ENCODE peak calls at places on chromosomes 1 and 21, in six cellular contexts. K is heart left ventricle, I is uterus, H is fibroblast of lung, S is BE2C, T is prostate gland. R is an unnamed sample.
A peak's percentile ranks its signal among the peaks of the same experiment; 100 is the strongest.

GRCh38 chr1:201946224-201946908 is at the start of gene LMOD1:
- DNase-seq in H (peak; percentile 93), T (peak; percentile 66), S (peak; percentile 81), K (peak; percentile 85), I (peak; percentile 95), R (peak; percentile 75)

GRCh38 chr1:2103901-2104590 is 53.8 kb downstream of the PRKCZ start:
- DNase-seq in H (no peak), S (no peak), T (no peak), K (no peak), I (no peak), R (no peak)

GRCh38 chr1:202599669-202600431 is 110.4 kb downstream of the SYT2 start:
- DNase-seq in T (peak; percentile 42), I (peak; percentile 71), K (peak; percentile 50), S (peak; percentile 81), H (peak; percentile 83), R (peak; percentile 83)

GRCh38 chr1:201763439-201764140 is 65.4 kb upstream of the IPO9 start:
- DNase-seq in H (peak; percentile 68), K (no peak), I (no peak), S (no peak), T (no peak), R (no peak)

GRCh38 chr1:236534164-236534651 is 10.4 kb downstream of the LGALS8 start:
- DNase-seq in I (no peak), T (no peak), S (no peak), K (no peak), H (peak; percentile 44), R (no peak)

GRCh38 chr1:71600023-71600422 is 519.2 kb upstream of the ZRANB2 start:
- DNase-seq in I (no peak), H (no peak), S (no peak), T (no peak), K (no peak), R (no peak)

GRCh38 chr1:24932284-24932683 is 2.2 kb upstream of the RUNX3 start:
- DNase-seq in H (no peak), S (peak; percentile 48), K (peak; percentile 25), T (no peak), I (no peak), R (no peak)

GRCh38 chr1:42765271-42765670 is 1.6 kb downstream of the P3H1 start:
- DNase-seq in H (no peak), S (no peak), T (no peak), I (no peak), K (no peak), R (no peak)

GRCh38 chr1:231557898-231558710 is 29.6 kb downstream of the TSNAX start:
- DNase-seq in S (no peak), I (no peak), H (peak; percentile 53), T (no peak), K (no peak), R (peak; percentile 4)

GRCh38 chr1:39905142-39905541 is 3.4 kb upstream of the MYCL start:
- DNase-seq in I (no peak), K (no peak), S (no peak), T (no peak), H (no peak), R (no peak)

GRCh38 chr1:68590473-68590872 is 93.6 kb upstream of the DEPDC1 start:
- DNase-seq in T (no peak), S (no peak), K (no peak), H (no peak), I (no peak), R (no peak)

GRCh38 chr21:45386728-45387371 is 18.1 kb upstream of the COL18A1 start:
- DNase-seq in T (no peak), H (peak; percentile 97), K (peak; percentile 52), S (peak; percentile 34), I (peak; percentile 90), R (peak; percentile 86)

GRCh38 chr1:112706505-112707216 is at the start of gene RHOC:
- DNase-seq in H (peak; percentile 47), K (peak; percentile 85), T (peak; percentile 66), S (peak; percentile 78), I (peak; percentile 74), R (peak; percentile 76)

GRCh38 chr21:31326478-31327247 is 17.4 kb downstream of the TIAM1 start:
- DNase-seq in I (no peak), K (no peak), H (no peak), T (no peak), S (no peak), R (peak; percentile 25)

GRCh38 chr1:101004061-101004460 is 21.5 kb downstream of the DPH5 start:
- DNase-seq in I (no peak), H (peak; percentile 77), S (no peak), K (no peak), T (peak; percentile 36), R (no peak)

GRCh38 chr1:9753121-9753531 is 70.6 kb downstream of the CLSTN1 start:
- DNase-seq in K (peak; percentile 27), I (peak; percentile 41), H (peak; percentile 77), T (no peak), S (peak; percentile 12), R (peak; percentile 85)

GRCh38 chr1:75614455-75615379 is 3.8 kb upstream of the SLC44A5 start:
- DNase-seq in S (peak; percentile 60), T (no peak), K (peak; percentile 38), H (peak; percentile 14), I (no peak), R (peak; percentile 53)

GRCh38 chr1:53681647-53682368 is 57.2 kb downstream of the GLIS1 start:
- DNase-seq in K (peak; percentile 40), I (peak; percentile 52), H (peak; percentile 26), T (peak; percentile 43), S (peak; percentile 52), R (no peak)

GRCh38 chr1:152013664-152014237 is 20.1 kb upstream of the S100A10 start:
- DNase-seq in T (peak; percentile 45), H (no peak), I (no peak), K (no peak), S (peak; percentile 51), R (peak; percentile 47)

GRCh38 chr1:58762806-58763205 is 21.0 kb downstream of the JUN start:
- DNase-seq in H (peak; percentile 50), S (no peak), I (no peak), K (no peak), T (no peak), R (peak; percentile 78)

GRCh38 chr1:228445867-228446584 is 29.4 kb upstream of the TRIM17 start:
- DNase-seq in H (peak; percentile 61), T (no peak), S (peak; percentile 37), I (no peak), K (peak; percentile 24), R (no peak)

GRCh38 chr1:18927082-18927653 is 24.8 kb upstream of the ALDH4A1 start:
- DNase-seq in K (no peak), H (no peak), T (no peak), I (no peak), S (no peak), R (no peak)

GRCh38 chr1:89936694-89937093 is 58.2 kb upstream of the ZNF326 start:
- DNase-seq in H (no peak), S (no peak), T (no peak), I (no peak), K (no peak), R (no peak)
- H3K9me3 ChIP-seq in H (no peaks in the 10 kb centered on the region), S (no peaks in the 10 kb centered on the region), T (no peaks in the 10 kb centered on the region), I (no peaks in the 10 kb centered on the region), K (no peaks in the 10 kb centered on the region), R (no peaks in the 10 kb centered on the region)

DNA sequence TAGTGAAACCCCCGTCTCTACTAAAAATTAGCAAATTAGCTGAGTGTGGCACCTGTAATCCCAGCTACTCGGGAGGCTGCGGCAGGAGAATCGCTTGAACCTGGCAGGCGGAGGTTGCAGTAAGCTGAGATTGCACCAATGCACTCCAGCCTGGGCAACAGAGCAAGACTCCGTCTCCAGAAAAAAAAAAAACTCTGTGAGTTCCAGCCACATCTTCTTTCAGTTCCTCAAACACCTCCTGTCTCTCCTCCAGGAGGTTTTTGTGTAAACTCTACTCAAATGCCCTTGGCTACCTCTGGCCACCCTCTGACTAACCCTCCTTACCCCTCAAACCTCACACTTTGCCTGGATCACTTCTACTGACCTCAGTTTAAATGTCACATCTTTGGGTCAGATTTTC is 38.1 kb downstream of the RCSD1 start:
- DNase-seq in H (no peak), S (no peak), T (no peak), K (no peak), I (no peak), R (no peak)
- H3K4me3 ChIP-seq in H (no peak overlapping the region), S (no peak overlapping the region), T (no peak overlapping the region), K (no peak overlapping the region), I (no peak overlapping the region), R (no peak overlapping the region)

GRCh38 chr21:38821248-38821647 is 15.5 kb downstream of the ETS2 start:
- DNase-seq in T (no peak), K (no peak), I (no peak), H (no peak), S (no peak), R (no peak)
- H3K9me3 ChIP-seq in T (no peaks in the 10 kb centered on the region), K (peaks cover under 1% of the 10 kb centered on the region), I (no peaks in the 10 kb centered on the region), H (no peaks in the 10 kb centered on the region), S (no peaks in the 10 kb centered on the region), R (peaks cover 3% of the 10 kb centered on the region)

DNA sequence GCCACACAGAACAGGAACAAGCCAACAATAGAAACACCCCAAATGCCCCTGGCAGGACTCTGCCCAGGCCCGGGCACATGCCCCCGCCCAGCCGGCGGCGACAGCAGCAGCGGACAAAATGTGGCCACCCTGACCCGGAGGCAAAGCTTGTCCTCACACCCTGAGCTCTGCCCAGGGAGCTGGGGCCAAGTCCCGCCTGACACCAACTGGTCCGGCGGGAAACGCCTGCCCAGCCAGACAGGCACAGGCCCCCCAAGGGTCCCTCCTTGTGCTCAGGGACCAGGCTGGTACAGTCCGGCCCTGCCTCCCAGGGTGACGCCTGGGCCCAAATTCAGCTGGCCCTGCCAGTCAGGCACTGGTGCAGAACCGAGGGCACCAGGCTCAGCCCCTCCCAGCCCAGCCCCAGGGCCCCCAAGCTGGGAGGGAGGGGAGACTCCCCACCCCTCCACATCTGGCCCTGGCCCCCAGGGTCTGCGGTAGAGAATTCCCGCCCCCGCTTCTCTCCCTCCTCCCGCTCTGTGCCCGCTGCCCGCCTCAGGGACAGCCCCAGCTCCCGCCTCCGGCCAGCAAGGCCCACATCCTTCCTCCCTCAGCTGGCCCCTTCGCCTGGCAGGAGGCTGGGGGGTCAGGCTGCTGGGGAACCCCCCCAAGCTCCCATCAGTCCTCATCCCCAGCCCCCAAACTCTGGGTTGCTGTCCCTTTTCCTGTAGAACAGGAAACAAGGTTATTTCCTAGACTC is 2.0 kb downstream of the AHDC1 start:
- DNase-seq in K (peak; percentile 66), S (no peak), T (peak; percentile 31), H (no peak), I (peak; percentile 58), R (peak; percentile 69)
- H3K4me3 ChIP-seq in K (peak overlapping the region; percentile 93), S (peak overlapping the region; percentile 71), T (peak overlapping the region; percentile 76), H (peak overlapping the region; percentile 77), I (peak overlapping the region; percentile 91), R (peak overlapping the region; percentile 94)

DNA sequence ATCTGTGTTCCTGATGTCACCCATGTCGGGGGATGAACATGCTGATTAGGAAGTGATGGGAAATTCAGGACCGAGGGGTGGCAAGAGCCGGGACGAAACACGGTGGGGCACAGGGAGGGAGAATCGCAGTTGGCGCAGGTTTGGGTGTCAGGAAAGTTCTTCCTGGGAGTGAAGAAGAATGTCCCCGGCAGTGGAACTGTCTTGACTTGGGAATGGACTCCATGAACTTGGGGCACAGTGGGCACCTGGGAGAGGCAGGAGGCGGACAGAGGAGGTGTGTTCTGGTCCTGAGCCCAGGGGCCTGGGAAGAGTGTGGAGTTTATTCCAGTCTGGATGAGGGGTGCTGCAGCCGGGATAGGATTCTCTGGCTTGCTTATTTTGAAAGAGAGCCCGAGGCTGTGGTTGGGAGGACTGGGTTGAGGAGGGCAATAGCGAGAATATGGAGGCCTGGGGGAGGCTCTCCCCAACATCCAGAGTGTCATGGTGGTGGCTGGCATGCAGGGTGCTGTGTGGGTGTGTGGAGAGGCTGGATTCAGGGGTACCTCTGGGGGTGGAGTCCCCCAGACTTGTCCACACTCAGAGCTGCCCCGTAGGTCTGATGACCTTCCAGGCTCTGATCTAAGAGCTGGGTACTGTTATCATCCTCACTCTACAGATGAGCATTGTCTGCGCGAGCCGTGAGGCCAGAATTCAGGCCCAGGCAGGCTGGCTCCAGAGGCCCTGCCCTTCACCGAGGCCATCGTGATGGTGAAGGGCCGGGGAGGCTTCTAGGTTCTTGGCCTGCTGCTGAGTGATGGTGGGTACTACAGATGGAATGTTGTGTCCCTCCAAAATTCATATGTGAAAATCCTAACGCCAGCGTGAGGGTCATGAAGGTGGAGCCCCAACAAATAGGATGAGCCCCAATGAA is 274.5 kb upstream of the C1orf174 start:
- DNase-seq in H (no peak), S (no peak), I (no peak), T (no peak), K (no peak), R (no peak)
- H3K9me3 ChIP-seq in H (no peaks in the 10 kb centered on the region), S (no peaks in the 10 kb centered on the region), I (no peaks in the 10 kb centered on the region), T (no peaks in the 10 kb centered on the region), K (no peaks in the 10 kb centered on the region), R (no peaks in the 10 kb centered on the region)

R was measured in MG63.